ENCODE peak calls at places on chromosomes 4 and X, in seven cellular contexts. T is NCI-H1092 treated with DMSO at 0.1 percent for 48 hours; Q is NCI-H1105 treated with DMSO at 0.1 percent for 48 hours; G is stimulated activated CD4-positive, alpha-beta T cell treated with anti-CD3 and anti-CD28 coated beads, Interleukin-12 subunit alpha, Interleukin-12 subunit beta, amount 100 ng/mL, for 4 hours; H is GM04504; U is NCI-H524; E is effector memory CD8-positive, alpha-beta T cell. K is an unnamed sample.

GRCh38 chr4:113008726-113009125 is 40.7 kb upstream of the ANK2 start:
- DNase-seq in T (no peak), Q (no peak), G (no peak), H (no peak), U (no peak), E (no peak), K (no peak)

GRCh38 chr4:15778742-15779231 is 659 bp downstream of the CD38 start:
- DNase-seq in T (no peak), Q (peak; percentile 8), G (peak; percentile 25), H (no peak), U (peak; percentile 45), E (peak; percentile 49), K (no peak)

GRCh38 chrX:42524374-42524773 is 253.6 kb downstream of the PPP1R2C start:
- DNase-seq in T (no peak), Q (no peak), G (no peak), H (peak; percentile 38), U (no peak), E (no peak), K (no peak)

GRCh38 chr4:83783179-83783578 is 247.3 kb downstream of the GPAT3 start:
- DNase-seq in T (no peak), Q (no peak), G (no peak), H (no peak), U (no peak), E (no peak), K (no peak)

GRCh38 chr4:60400599-60400998 is 799.5 kb upstream of the ADGRL3 start:
- DNase-seq in T (no peak), Q (no peak), G (no peak), H (no peak), U (no peak), E (no peak), K (no peak)

GRCh38 chr4:2935762-2936743 is 27.2 kb downstream of the NOP14 start:
- DNase-seq in T (no peak), Q (no peak), G (peak; percentile 62), H (no peak), U (no peak), E (peak; percentile 68), K (peak; percentile 90)

GRCh38 chr4:122481766-122482405 is 25.4 kb upstream of the IL2 start:
- DNase-seq in T (no peak), Q (no peak), G (no peak), H (peak; percentile 59), U (no peak), E (no peak), K (no peak)

GRCh38 chrX:130994671-130995070 is 63.5 kb upstream of the ARHGAP36 start:
- DNase-seq in T (peak; percentile 20), Q (peak; percentile 17), G (peak; percentile 1), H (no peak), U (peak; percentile 57), E (no peak), K (no peak)

GRCh38 chrX:132191938-132192337 is 27.3 kb downstream of the RAP2C start:
- DNase-seq in T (no peak), Q (no peak), G (no peak), H (no peak), U (no peak), E (no peak), K (no peak)

GRCh38 chr4:125319311-125319710 is 4.6 kb downstream of the FAT4 start:
- DNase-seq in T (no peak), Q (no peak), G (no peak), H (no peak), U (no peak), E (no peak), K (no peak)

GRCh38 chr4:122577189-122577553 is 43.7 kb downstream of the IL21 start:
- DNase-seq in T (no peak), Q (no peak), G (no peak), H (no peak), U (no peak), E (no peak), K (no peak)

GRCh38 chr4:170047774-170048354 is 21.7 kb upstream of the MFAP3L start:
- DNase-seq in T (peak; percentile 63), Q (peak; percentile 50), G (peak; percentile 45), H (peak; percentile 19), U (peak; percentile 51), E (peak; percentile 48), K (no peak)

GRCh38 chrX:118257781-118258180 is 88.1 kb upstream of the WDR44 start:
- DNase-seq in T (no peak), Q (no peak), G (no peak), H (no peak), U (no peak), E (no peak), K (no peak)

GRCh38 chrX:140766024-140766611 is 56.6 kb downstream of the LINC00632 start:
- DNase-seq in T (peak; percentile 53), Q (peak; percentile 35), G (no peak), H (peak; percentile 33), U (peak; percentile 64), E (no peak), K (no peak)

GRCh38 chrX:40167240-40168182 is 69.8 kb upstream of the BCOR start:
- DNase-seq in T (peak; percentile 65), Q (no peak), G (no peak), H (no peak), U (no peak), E (no peak), K (no peak)

GRCh38 chrX:1462596-1463251 is 10.0 kb upstream of the ASMTL start:
- DNase-seq in T (no peak), Q (no peak), G (peak; percentile 52), H (no peak), U (no peak), E (peak; percentile 84), K (peak; percentile 23)

K was measured in RWPE2.